ENCODE peak calls at places on chromosomes 11 and 22, in six cellular contexts. W, H, L, P, K and M are unnamed samples.

GRCh38 chr11:7577883-7578242 is 64.1 kb downstream of the PPFIBP2 start:
- DNase-seq in K (no peak), H (no peak), P (no peak), L (peak), W (no peak), M (no peak)

GRCh38 chr11:31608995-31609394 is 99.4 kb downstream of the ELP4 start:
- DNase-seq in H (no peak), P (no peak), W (no peak), K (no peak), L (no peak), M (no peak)

GRCh38 chr22:40519284-40519947 is 117.1 kb downstream of the MRTFA start:
- DNase-seq in W (no peak), K (no peak), P (no peak), L (no peak), H (no peak), M (no peak)

GRCh38 chr11:62707277-62707771 is at the start of the genes BSCL2 and GNG3:
- DNase-seq in W (no peak), P (no peak), K (no peak), L (peak), H (no peak), M (no peak)

GRCh38 chr11:43738600-43739409 is 58.3 kb downstream of the HSD17B12 start:
- DNase-seq in K (no peak), H (peak), L (peak), P (no peak), W (peak), M (peak)

GRCh38 chr22:24486501-24486921 is 8.6 kb upstream of the UPB1 start:
- DNase-seq in L (peak), P (no peak), H (no peak), K (no peak), W (peak), M (peak)

GRCh38 chr11:2715716-2716350 is 16.0 kb upstream of the KCNQ1OT1 start:
- DNase-seq in K (no peak), H (no peak), L (no peak), P (no peak), W (no peak), M (no peak)

GRCh38 chr11:46693597-46694012 is 6.8 kb downstream of the ARHGAP1 start:
- DNase-seq in L (no peak), H (no peak), W (peak), K (no peak), P (no peak), M (no peak)

GRCh38 chr11:528815-529728 is 6.3 kb downstream of the HRAS start:
- DNase-seq in H (no peak), K (peak), L (no peak), P (no peak), W (no peak), M (no peak)

GRCh38 chr22:22666307-22667091 is 22.1 kb downstream of the GGTLC2 start:
- DNase-seq in K (peak), L (peak), W (no peak), H (no peak), P (peak), M (no peak)

GRCh38 chr11:62431171-62431895 is 12.5 kb downstream of the SCGB1A1 start:
- DNase-seq in K (no peak), L (no peak), P (no peak), H (no peak), W (peak), M (no peak)

GRCh38 chr11:104582431-104582830 is 315.8 kb downstream of the CASP12 start:
- DNase-seq in P (no peak), W (no peak), H (no peak), K (no peak), L (no peak), M (no peak)

GRCh38 chr11:27717377-27717776 is 17.1 kb upstream of the BDNF start:
- DNase-seq in W (no peak), L (no peak), P (no peak), H (no peak), K (no peak), M (no peak)
- H3K4me3 ChIP-seq in W (peak), L (no peak), P (no peak), H (no peak), K (no peak), M (no peak)

GRCh38 chr11:128717581-128717980 is 23.7 kb downstream of the FLI1 start:
- DNase-seq in P (no peak), W (no peak), L (no peak), H (no peak), K (no peak), M (no peak)

GRCh38 chr11:128718064-128718463 is 24.2 kb downstream of the FLI1 start:
- DNase-seq in P (no peak), K (no peak), L (no peak), H (peak), W (no peak), M (no peak)

GRCh38 chr11:128716661-128717210 is 22.9 kb downstream of the FLI1 start:
- DNase-seq in W (peak), K (no peak), H (no peak), L (no peak), P (no peak), M (no peak)

GRCh38 chr11:128719556-128719824 is 25.6 kb downstream of the FLI1 start:
- DNase-seq in K (no peak), H (no peak), W (no peak), P (no peak), L (no peak), M (no peak)

GRCh38 chr11:128720522-128720985 is 26.7 kb downstream of the FLI1 start:
- DNase-seq in W (peak), P (peak), L (peak), H (no peak), K (no peak), M (no peak)
- H3K4me3 ChIP-seq in W (no peak), P (no peak), L (no peak), H (no peak), K (no peak), M (no peak)

GRCh38 chr11:116199182-116199581 is 573.6 kb downstream of the BUD13 start:
- DNase-seq in P (no peak), H (no peak), L (no peak), W (no peak), K (no peak), M (no peak)
- H3K4me3 ChIP-seq in P (no peak), H (no peak), L (no peak), W (no peak), K (no peak), M (no peak)

GRCh38 chr11:22582011-22582410 is 43.6 kb downstream of the FANCF start:
- DNase-seq in L (no peak), H (no peak), K (no peak), W (no peak), P (no peak), M (no peak)

GRCh38 chr11:22581354-22581753 is 44.3 kb downstream of the FANCF start:
- DNase-seq in H (no peak), W (no peak), K (no peak), L (no peak), P (no peak), M (no peak)

GRCh38 chr11:22577854-22578253 is 47.8 kb downstream of the FANCF start:
- DNase-seq in K (no peak), L (no peak), W (no peak), H (no peak), P (no peak), M (no peak)
- H3K4me3 ChIP-seq in K (no peak), L (no peak), W (no peak), H (no peak), P (no peak), M (no peak)